ENCODE peak calls at places on chromosomes 5 and 9, in five cellular contexts. V, N, G, A and D are unnamed samples.

GRCh38 chr9:133703571-133704399 is 34.4 kb downstream of the SARDH start:
- DNase-seq in V (no peak), N (peak; percentile 36), G (no peak), A (no peak), D (no peak)

GRCh38 chr9:84301851-84302250 is 38.7 kb downstream of the SLC28A3 start:
- DNase-seq in V (peak; percentile 19), N (no peak), G (no peak), A (no peak), D (no peak)

GRCh38 chr9:134222018-134222573 is 57.7 kb upstream of the RNU6ATAC start:
- DNase-seq in V (no peak), N (no peak), G (no peak), A (peak; percentile 10), D (no peak)

GRCh38 chr9:82783045-82783444 is 279.9 kb downstream of the RASEF start:
- DNase-seq in V (no peak), N (no peak), G (no peak), A (no peak), D (no peak)

GRCh38 chr9:121569266-121569648 is 69.6 kb upstream of the GGTA1 start:
- DNase-seq in V (no peak), N (no peak), G (no peak), A (no peak), D (no peak)

GRCh38 chr5:31664566-31664965 is 25.6 kb downstream of the PDZD2 start:
- DNase-seq in V (peak; percentile 51), N (no peak), G (no peak), A (no peak), D (no peak)

GRCh38 chr5:134736173-134736812 is 2.1 kb upstream of the CAMLG start:
- DNase-seq in V (no peak), N (no peak), G (no peak), A (no peak), D (no peak)

GRCh38 chr9:72615931-72616330 is 94.5 kb downstream of the TMC1 start:
- DNase-seq in V (no peak), N (no peak), G (no peak), A (no peak), D (no peak)

GRCh38 chr5:1446602-1447343 is 1.5 kb upstream of the SLC6A3 start:
- DNase-seq in V (no peak), N (no peak), G (no peak), A (no peak), D (no peak)

GRCh38 chr5:143649869-143650268 is 162.1 kb upstream of the HMHB1 start:
- DNase-seq in V (no peak), N (no peak), G (no peak), A (no peak), D (no peak)

GRCh38 chr5:131769337-131769736 is 27.5 kb downstream of the FNIP1 start:
- DNase-seq in V (no peak), N (no peak), G (no peak), A (no peak), D (no peak)

GRCh38 chr5:96718635-96719077 is 56.5 kb downstream of the CAST start:
- DNase-seq in V (no peak), N (no peak), G (no peak), A (peak; percentile 25), D (no peak)

GRCh38 chr5:180813418-180813817 is 10.8 kb upstream of the MGAT1 start:
- DNase-seq in V (no peak), N (no peak), G (no peak), A (no peak), D (no peak)

GRCh38 chr9:110191616-110192015 is 16.3 kb downstream of the C9orf152 start:
- DNase-seq in V (no peak), N (no peak), G (no peak), A (no peak), D (no peak)

GRCh38 chr9:3398232-3398648 is 127.6 kb downstream of the RFX3 start:
- DNase-seq in V (peak; percentile 3), N (no peak), G (no peak), A (no peak), D (no peak)

GRCh38 chr9:135907006-135907434 is 326 bp downstream of the CAMSAP1 start:
- DNase-seq in V (no peak), N (no peak), G (no peak), A (no peak), D (no peak)

GRCh38 chr5:154513669-154514084 is 35.6 kb upstream of the HAND1 start:
- DNase-seq in V (no peak), N (no peak), G (no peak), A (no peak), D (no peak)

GRCh38 chr9:89179920-89180667 is 1.5 kb upstream of the SHC3 start:
- DNase-seq in V (peak; percentile 97), N (no peak), G (peak; percentile 53), A (peak; percentile 57), D (peak; percentile 71)

GRCh38 chr5:34900660-34901059 is 14.6 kb downstream of the RAD1 start:
- DNase-seq in V (no peak), N (no peak), G (no peak), A (no peak), D (no peak)

GRCh38 chr5:6402939-6403338 is 24.6 kb upstream of the MED10 start:
- DNase-seq in V (no peak), N (no peak), G (no peak), A (no peak), D (no peak)

GRCh38 chr5:6733411-6734242 is 20.4 kb downstream of the TENT4A start:
- DNase-seq in V (no peak), N (no peak), G (no peak), A (no peak), D (no peak)

GRCh38 chr5:180606215-180606785 is 15.0 kb upstream of the SCGB3A1 start:
- DNase-seq in V (no peak), N (no peak), G (no peak), A (no peak), D (no peak)

GRCh38 chr5:170985486-170985885 is 123.7 kb downstream of the RANBP17 start:
- DNase-seq in V (no peak), N (no peak), G (no peak), A (no peak), D (no peak)

GRCh38 chr5:149018909-149019443 is 43.9 kb downstream of the SH3TC2 start:
- DNase-seq in V (peak; percentile 85), N (no peak), G (no peak), A (no peak), D (no peak)
- H3K27ac ChIP-seq in V (no peak overlapping the region), N (no peak overlapping the region), G (no peak overlapping the region), A (no peak overlapping the region), D (no peak overlapping the region)

GRCh38 chr5:172347653-172348052 is 64.1 kb upstream of the UBTD2 start:
- DNase-seq in V (no peak), N (no peak), G (no peak), A (no peak), D (no peak)

GRCh38 chr5:172344855-172345254 is 61.3 kb upstream of the UBTD2 start:
- DNase-seq in V (no peak), N (no peak), G (no peak), A (no peak), D (no peak)

GRCh38 chr5:172348084-172348483 is 64.5 kb upstream of the UBTD2 start:
- DNase-seq in V (no peak), N (no peak), G (no peak), A (no peak), D (no peak)

GRCh38 chr5:172343741-172344140 is 60.2 kb upstream of the UBTD2 start:
- DNase-seq in V (no peak), N (no peak), G (no peak), A (no peak), D (no peak)

GRCh38 chr5:172345886-172346285 is 62.3 kb upstream of the UBTD2 start:
- DNase-seq in V (no peak), N (no peak), G (no peak), A (no peak), D (no peak)
- H3K27ac ChIP-seq in V (no peak overlapping the region), N (no peak overlapping the region), G (no peak overlapping the region), A (no peak overlapping the region), D (no peak overlapping the region)

DNA sequence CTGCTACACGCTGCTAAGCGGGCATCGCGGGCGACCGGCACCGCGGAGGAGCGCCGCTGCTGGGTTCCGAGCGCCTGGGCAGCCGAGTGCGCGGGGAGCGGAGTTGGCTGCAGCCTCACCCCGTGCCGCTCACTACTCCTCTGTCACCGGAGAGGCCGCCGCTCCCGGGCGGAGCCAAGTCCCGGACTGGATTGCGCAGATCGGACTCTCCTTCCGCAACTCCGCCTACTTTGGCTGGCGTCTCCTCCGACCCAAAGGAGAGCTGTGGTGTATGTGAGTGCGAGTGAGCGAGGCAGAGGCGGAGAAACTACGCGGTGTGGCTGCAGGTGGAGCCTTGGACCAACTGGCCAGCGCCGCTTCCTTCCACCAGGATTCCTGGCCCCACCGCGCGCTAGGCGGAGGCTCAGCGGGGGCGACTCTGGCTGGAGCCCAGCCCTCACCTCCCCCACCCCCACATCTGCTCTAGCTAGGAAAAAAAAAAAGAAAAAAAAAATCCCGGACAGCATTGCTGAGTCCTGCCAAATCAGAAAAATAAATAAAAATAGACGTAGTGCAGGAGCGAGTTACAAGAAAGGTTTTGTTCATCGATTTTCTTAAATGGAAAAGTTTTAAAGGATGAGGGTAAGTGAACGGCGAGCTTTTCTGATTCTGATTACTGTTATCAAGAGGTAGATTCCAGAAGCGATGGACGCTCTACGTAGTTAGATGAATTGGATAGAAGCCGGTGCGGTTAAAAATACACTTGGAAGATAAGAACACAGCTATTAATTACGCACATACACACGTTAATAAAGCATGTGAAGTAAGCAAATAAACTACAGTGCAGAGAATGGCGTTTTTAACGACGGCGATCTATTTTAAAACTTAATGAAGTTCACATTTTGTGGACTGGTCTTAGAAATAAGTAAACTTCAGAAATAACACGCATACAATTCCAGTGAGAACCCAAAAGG is at the start of gene SEMA6A:
- DNase-seq in V (peak; percentile 91), N (no peak), G (no peak), A (peak; percentile 81), D (peak; percentile 90)
- H3K27ac ChIP-seq in V (no peak within 1 kb of the TSS), N (no peak within 1 kb of the TSS), G (peak within 1 kb of the TSS; percentile 80), A (peak within 1 kb of the TSS; percentile 88), D (peak within 1 kb of the TSS; percentile 84)

GRCh38 chr5:175576096-175576495 is 81.8 kb upstream of the HRH2 start:
- DNase-seq in V (no peak), N (no peak), G (no peak), A (no peak), D (no peak)

GRCh38 chr5:175572922-175573321 is 84.9 kb upstream of the HRH2 start:
- DNase-seq in V (no peak), N (no peak), G (no peak), A (no peak), D (no peak)

GRCh38 chr5:175576591-175576990 is 81.3 kb upstream of the HRH2 start:
- DNase-seq in V (no peak), N (no peak), G (no peak), A (no peak), D (no peak)

GRCh38 chr5:175575301-175575700 is 82.6 kb upstream of the HRH2 start:
- DNase-seq in V (no peak), N (no peak), G (no peak), A (no peak), D (no peak)

GRCh38 chr5:175573493-175574269 is 84.2 kb upstream of the HRH2 start:
- DNase-seq in V (no peak), N (no peak), G (no peak), A (no peak), D (no peak)
- H3K27ac ChIP-seq in V (no peak overlapping the region), N (no peak overlapping the region), G (peak overlapping the region; percentile 22), A (no peak overlapping the region), D (no peak overlapping the region)

GRCh38 chr9:114055061-114055460 is 23.0 kb downstream of the AMBP start:
- DNase-seq in V (no peak), N (no peak), G (no peak), A (no peak), D (no peak)
- H3K27ac ChIP-seq in V (no peak overlapping the region), N (no peak overlapping the region), G (no peak overlapping the region), A (no peak overlapping the region), D (no peak overlapping the region)